ENCODE peak calls at places on chromosome 13, in ten cellular contexts. C is neuronal stem cell; N is K562; E is epithelial cell of esophagus; G is fibroblast of lung; F is T-helper 17 cell; T is brain pericyte; O is stimulated activated CD8-positive, alpha-beta memory T cell treated with anti-CD3 and anti-CD28 coated beads, Interleukin-7, amount 100 ng/mL, for 1 hour; W is body of pancreas; L is NCI-H1694. K is an unnamed sample.

GRCh38 chr13:48749144-48749543 is 95.4 kb downstream of the CYSLTR2 start:
- DNase-seq in C (no peak), N (no peak), E (peak; percentile 85), G (peak; percentile 75), F (no peak), T (peak; percentile 42), O (no peak), W (no peak), L (no peak), K (no peak)

GRCh38 chr13:77168232-77168631 is 141.3 kb upstream of the FBXL3 start:
- DNase-seq in C (no peak), N (no peak), E (peak; percentile 81), G (no peak), F (no peak), T (no peak), O (no peak), W (no peak), L (no peak), K (no peak)

GRCh38 chr13:24251525-24251924 is 57.9 kb upstream of the C1QTNF9 start:
- DNase-seq in C (no peak), N (no peak), E (no peak), G (no peak), F (peak; percentile 81), T (no peak), O (peak; percentile 53), W (no peak), L (no peak), K (no peak)

GRCh38 chr13:105087941-105088340 is 1447.5 kb downstream of the EFNB2 start:
- DNase-seq in C (no peak), N (no peak), E (no peak), G (no peak), F (no peak), T (no peak), O (no peak), W (no peak), L (no peak), K (no peak)

GRCh38 chr13:45602183-45602582 is 13.4 kb downstream of the ERICH6B start:
- DNase-seq in C (no peak), N (no peak), E (no peak), G (peak; percentile 12), F (no peak), T (no peak), O (no peak), W (no peak), L (no peak), K (no peak)

GRCh38 chr13:33193428-33193974 is 92.1 kb downstream of the STARD13 start:
- DNase-seq in C (peak; percentile 33), N (no peak), E (no peak), G (peak; percentile 82), F (no peak), T (no peak), O (no peak), W (no peak), L (no peak), K (no peak)

GRCh38 chr13:24022568-24022967 is 125.3 kb upstream of the C1QTNF9B start:
- DNase-seq in C (no peak), N (no peak), E (no peak), G (peak; percentile 47), F (no peak), T (no peak), O (no peak), W (no peak), L (no peak), K (no peak)

GRCh38 chr13:112833551-112834257 is 135.3 kb upstream of the MCF2L start:
- DNase-seq in C (no peak), N (no peak), E (no peak), G (no peak), F (no peak), T (no peak), O (no peak), W (no peak), L (no peak), K (no peak)

GRCh38 chr13:32881792-32882175 is 134.4 kb upstream of the KL start:
- DNase-seq in C (no peak), N (no peak), E (peak; percentile 82), G (no peak), F (no peak), T (no peak), O (no peak), W (no peak), L (no peak), K (no peak)

GRCh38 chr13:56659041-56659471 is 481.7 kb upstream of the PRR20A start:
- DNase-seq in C (no peak), N (no peak), E (no peak), G (no peak), F (no peak), T (no peak), O (no peak), W (no peak), L (no peak), K (no peak)

GRCh38 chr13:94558721-94559120 is 37.2 kb downstream of the TGDS start:
- DNase-seq in C (no peak), N (no peak), E (no peak), G (peak; percentile 16), F (no peak), T (no peak), O (no peak), W (no peak), L (no peak), K (no peak)

GRCh38 chr13:29067306-29067945 is 247.3 kb downstream of the MTUS2 start:
- DNase-seq in C (no peak), N (no peak), E (no peak), G (no peak), F (no peak), T (no peak), O (no peak), W (no peak), L (no peak), K (no peak)

GRCh38 chr13:63408227-63409202 is 1992.9 kb upstream of the PCDH20 start:
- DNase-seq in C (peak; percentile 0), N (no peak), E (no peak), G (peak; percentile 38), F (no peak), T (peak; percentile 63), O (no peak), W (no peak), L (no peak), K (no peak)

GRCh38 chr13:107329991-107330390 is 762.1 kb upstream of the ARGLU1 start:
- DNase-seq in C (no peak), N (no peak), E (no peak), G (peak; percentile 67), F (no peak), T (no peak), O (no peak), W (no peak), L (no peak), K (no peak)

GRCh38 chr13:45325806-45326205 is 15.2 kb downstream of the TPT1 start:
- DNase-seq in C (no peak), N (no peak), E (peak; percentile 92), G (peak; percentile 91), F (no peak), T (peak; percentile 73), O (no peak), W (peak; percentile 54), L (no peak), K (no peak)

GRCh38 chr13:112783946-112784500 is 94.2 kb downstream of the ATP11A start:
- DNase-seq in C (no peak), N (no peak), E (no peak), G (no peak), F (no peak), T (no peak), O (no peak), W (no peak), L (no peak), K (no peak)

GRCh38 chr13:99159331-99160061 is 41.2 kb upstream of the UBAC2 start:
- DNase-seq in C (no peak), N (no peak), E (no peak), G (no peak), F (no peak), T (no peak), O (no peak), W (no peak), L (no peak), K (no peak)

GRCh38 chr13:28320209-28320608 is 174.7 kb downstream of the FLT1 start:
- DNase-seq in C (no peak), N (no peak), E (no peak), G (no peak), F (no peak), T (no peak), O (no peak), W (no peak), L (no peak), K (no peak)

GRCh38 chr13:77784531-77784930 is 87.0 kb downstream of the SLAIN1 start:
- DNase-seq in C (no peak), N (no peak), E (no peak), G (no peak), F (no peak), T (no peak), O (no peak), W (no peak), L (no peak), K (no peak)

GRCh38 chr13:105220886-105221285 is 1314.6 kb downstream of the EFNB2 start:
- DNase-seq in C (no peak), N (no peak), E (no peak), G (peak; percentile 72), F (no peak), T (no peak), O (no peak), W (no peak), L (no peak), K (no peak)

K was measured in HEK293T.